ENCODE peak calls at places on chromosomes 5 and 9, in eight cellular contexts. R, T, I, K, W, X, H and A are unnamed samples.
A peak's percentile ranks its signal among the peaks of the same experiment; 100 is the strongest.

GRCh38 chr9:69744688-69745380 is 15.0 kb downstream of the PTAR1 start:
- DNase-seq in K (no peak), X (no peak), W (no peak), H (no peak), T (no peak), I (no peak), R (no peak), A (no peak)

GRCh38 chr9:111896942-111897830 is 572 bp downstream of the UGCG start:
- DNase-seq in W (peak; percentile 56), I (no peak), T (peak; percentile 44), K (no peak), X (peak; percentile 93), R (peak; percentile 62), H (peak; percentile 64), A (peak; percentile 73)

GRCh38 chr5:136023935-136024645 is 4.7 kb upstream of the TGFBI start:
- DNase-seq in X (no peak), T (no peak), R (no peak), I (no peak), K (no peak), H (no peak), W (no peak), A (no peak)

GRCh38 chr9:19431361-19432171 is 22.8 kb downstream of the ACER2 start:
- DNase-seq in T (no peak), H (no peak), X (no peak), W (no peak), K (no peak), I (no peak), R (no peak), A (no peak)

GRCh38 chr5:124744170-124744911 is 2.1 kb downstream of the ZNF608 start:
- DNase-seq in R (peak; percentile 76), H (peak; percentile 52), W (peak; percentile 53), I (no peak), T (peak; percentile 72), K (no peak), X (peak; percentile 83), A (no peak)

GRCh38 chr5:150676578-150676977 is 15.5 kb downstream of the MYOZ3 start:
- DNase-seq in R (no peak), H (no peak), I (no peak), X (no peak), W (no peak), T (no peak), K (no peak), A (no peak)

GRCh38 chr9:125544988-125545651 is 161.9 kb downstream of the MAPKAP1 start:
- DNase-seq in K (no peak), W (peak; percentile 81), H (no peak), R (no peak), T (no peak), X (no peak), I (no peak), A (no peak)

GRCh38 chr5:12023614-12024241 is 119.5 kb upstream of the CTNND2 start:
- DNase-seq in T (peak; percentile 30), I (no peak), X (no peak), K (peak; percentile 30), R (no peak), W (no peak), H (no peak), A (peak; percentile 55)

GRCh38 chr5:108919591-108920326 is 172.1 kb downstream of the FER start:
- DNase-seq in X (no peak), K (no peak), W (no peak), I (no peak), H (no peak), R (no peak), T (no peak), A (no peak)

GRCh38 chr9:89770779-89771178 is 166.0 kb downstream of the GADD45G start:
- DNase-seq in W (no peak), T (no peak), R (no peak), K (no peak), X (peak; percentile 62), I (no peak), H (no peak), A (no peak)

GRCh38 chr9:17824191-17824926 is 245.5 kb downstream of the SH3GL2 start:
- DNase-seq in X (no peak), W (no peak), R (no peak), H (no peak), T (no peak), K (peak; percentile 30), I (no peak), A (peak; percentile 27)

GRCh38 chr9:4010309-4010708 is 289.6 kb downstream of the GLIS3 start:
- DNase-seq in W (no peak), T (no peak), H (no peak), I (no peak), K (no peak), X (no peak), R (no peak), A (no peak)

GRCh38 chr5:122262107-122262506 is 49.9 kb upstream of the SNCAIP start:
- DNase-seq in H (no peak), R (no peak), K (no peak), T (peak; percentile 31), X (no peak), W (no peak), I (no peak), A (no peak)

GRCh38 chr5:140083650-140084049 is 30.3 kb upstream of the PURA start:
- DNase-seq in H (no peak), W (no peak), K (no peak), R (no peak), I (no peak), X (no peak), T (no peak), A (no peak)
- H3K27me3 ChIP-seq in H (no peaks in the 10 kb centered on the region), W (no peaks in the 10 kb centered on the region), K (peaks cover 2% of the 10 kb centered on the region), R (peaks cover 6% of the 10 kb centered on the region), I (peaks cover 4% of the 10 kb centered on the region), X (no peaks in the 10 kb centered on the region), T (peaks cover 43% of the 10 kb centered on the region), A (peaks cover 4% of the 10 kb centered on the region)

GRCh38 chr5:71699233-71699632 is 19.8 kb upstream of the CARTPT start:
- DNase-seq in K (no peak), W (no peak), R (no peak), H (no peak), T (no peak), I (no peak), X (no peak), A (no peak)

GRCh38 chr5:71695561-71695960 is 23.5 kb upstream of the CARTPT start:
- DNase-seq in H (no peak), K (no peak), T (peak; percentile 31), R (no peak), X (no peak), I (no peak), W (no peak), A (no peak)

GRCh38 chr5:71697967-71698366 is 21.1 kb upstream of the CARTPT start:
- DNase-seq in T (no peak), R (no peak), W (no peak), X (no peak), K (peak; percentile 24), H (no peak), I (no peak), A (no peak)

GRCh38 chr5:71695069-71695468 is 24.0 kb upstream of the CARTPT start:
- DNase-seq in H (no peak), T (no peak), W (no peak), K (no peak), R (no peak), I (no peak), X (no peak), A (no peak)

GRCh38 chr5:71693828-71694427 is 25.1 kb upstream of the CARTPT start:
- DNase-seq in I (no peak), K (no peak), X (no peak), T (no peak), R (no peak), H (no peak), W (no peak), A (peak; percentile 49)
- H3K27ac ChIP-seq in I (no peak overlapping the region), K (no peak overlapping the region), X (no peak overlapping the region), T (no peak overlapping the region), R (no peak overlapping the region), H (no peak overlapping the region), W (no peak overlapping the region), A (no peak overlapping the region)

DNA sequence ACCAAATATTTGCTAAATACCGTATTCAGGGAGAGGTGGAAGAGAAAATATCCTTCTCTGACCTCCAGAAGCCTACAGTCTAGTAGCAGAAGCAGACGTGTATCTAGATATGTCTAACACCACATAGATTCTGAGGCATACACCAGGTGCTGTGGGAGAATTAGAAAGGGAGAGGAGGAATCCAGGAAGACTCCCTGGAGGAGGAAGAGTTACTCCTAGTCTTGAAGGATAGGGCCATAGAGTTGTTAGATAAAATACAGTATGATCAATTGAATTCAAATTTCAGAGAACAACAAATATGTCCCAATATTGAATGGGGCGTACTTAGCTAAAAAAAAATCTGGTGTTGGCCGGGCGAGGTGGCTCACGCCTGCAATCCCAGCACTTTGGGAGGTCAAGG is 58.7 kb downstream of the TMOD1 start:
- DNase-seq in H (no peak), W (no peak), I (no peak), X (peak; percentile 1), R (no peak), K (no peak), T (no peak), A (no peak)
- H3K4me1 ChIP-seq in H (no peaks in the 10 kb centered on the region), W (peaks cover 9% of the 10 kb centered on the region), I (no peaks in the 10 kb centered on the region), X (peaks cover 47% of the 10 kb centered on the region), R (peaks cover 22% of the 10 kb centered on the region), K (no peaks in the 10 kb centered on the region), T (no peaks in the 10 kb centered on the region), A (peaks cover 6% of the 10 kb centered on the region)

GRCh38 chr5:154478752-154479159 is 729 bp upstream of the HAND1 start:
- DNase-seq in X (no peak), K (no peak), W (no peak), I (no peak), T (no peak), H (no peak), R (no peak), A (no peak)

GRCh38 chr5:154479160-154479943 is 1.3 kb upstream of the HAND1 start:
- DNase-seq in W (no peak), R (no peak), I (no peak), H (no peak), T (no peak), K (no peak), X (peak; percentile 66), A (no peak)

GRCh38 chr5:154477382-154478223 is 424 bp downstream of the HAND1 start:
- DNase-seq in X (no peak), K (peak; percentile 48), R (no peak), W (no peak), T (no peak), H (no peak), I (no peak), A (no peak)

GRCh38 chr5:154476343-154477213 is 1.4 kb downstream of the HAND1 start:
- DNase-seq in K (no peak), R (no peak), T (no peak), I (no peak), W (no peak), X (no peak), H (no peak), A (no peak)

DNA sequence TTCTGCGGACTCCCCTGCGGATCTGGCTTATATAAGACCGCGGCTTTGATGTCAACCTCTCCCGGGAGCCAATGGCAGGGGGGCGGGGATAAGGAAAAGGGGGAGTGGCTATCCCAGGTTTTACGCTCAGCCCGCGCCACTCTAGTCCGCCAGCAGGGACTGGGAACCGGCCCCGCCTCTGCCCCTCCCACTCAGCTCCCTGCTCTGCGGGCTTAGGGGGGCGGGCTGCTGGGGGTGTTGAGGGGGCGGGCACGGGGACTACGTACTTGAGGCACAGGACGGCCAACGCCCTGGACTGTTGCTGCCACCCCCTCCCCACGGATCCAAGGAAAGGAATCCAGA is at the start of gene HAND1:
- DNase-seq in I (no peak), K (peak; percentile 80), X (no peak), T (no peak), W (no peak), H (no peak), R (peak; percentile 75), A (no peak)
- H3K27me3 ChIP-seq in I (peaks cover 89% of the 10 kb centered on the region), K (peaks cover 99% of the 10 kb centered on the region), X (peaks cover 100% of the 10 kb centered on the region), T (peaks cover 100% of the 10 kb centered on the region), W (peaks cover 74% of the 10 kb centered on the region), H (no peaks in the 10 kb centered on the region), R (peaks cover 100% of the 10 kb centered on the region), A (peaks cover 9% of the 10 kb centered on the region)

GRCh38 chr5:177430146-177430951 is 3.9 kb downstream of the GRK6 start:
- DNase-seq in W (peak; percentile 70), T (no peak), K (no peak), X (peak; percentile 85), I (no peak), H (no peak), R (peak; percentile 66), A (peak; percentile 56)
- H3K27ac ChIP-seq in W (no peak overlapping the region), T (no peak overlapping the region), K (no peak overlapping the region), X (peak overlapping the region; percentile 97), I (peak overlapping the region; percentile 93), H (peak overlapping the region; percentile 65), R (peak overlapping the region; percentile 95), A (peak overlapping the region; percentile 37)